ENCODE peak calls at places on chromosomes 1 and 21, in nine cellular contexts. I, R, P, Q, N, X, U, D and J are unnamed samples.

GRCh38 chr1:209768354-209768774 is 12.5 kb downstream of the TRAF3IP3 start:
- DNase-seq in Q (no peak), I (no peak), N (no peak), X (peak), U (peak), D (no peak), R (peak), P (peak), J (no peak)

GRCh38 chr1:17744666-17745563 is 10.2 kb upstream of the ACTL8 start:
- DNase-seq in I (no peak), R (no peak), X (no peak), D (no peak), P (no peak), N (no peak), Q (no peak), U (no peak), J (peak)

GRCh38 chr21:38956791-38957571 is 151.3 kb downstream of the ETS2 start:
- DNase-seq in I (no peak), R (no peak), U (no peak), P (no peak), D (peak), Q (no peak), X (no peak), N (no peak), J (no peak)

GRCh38 chr1:26321315-26322041 is 3.7 kb downstream of the CD52 start:
- DNase-seq in R (peak), U (peak), D (peak), Q (peak), I (peak), P (peak), X (peak), N (peak), J (peak)

GRCh38 chr1:158374864-158375263 is 21.2 kb downstream of the CD1E start:
- DNase-seq in N (no peak), X (no peak), R (no peak), Q (no peak), U (no peak), D (no peak), P (no peak), I (no peak), J (no peak)

GRCh38 chr1:201447911-201448871 is 20.8 kb downstream of the PHLDA3 start:
- DNase-seq in X (peak), U (peak), R (peak), N (no peak), P (peak), Q (peak), I (peak), D (peak), J (peak)

GRCh38 chr1:211541715-211542477 is 37.1 kb downstream of the SLC30A1 start:
- DNase-seq in U (no peak), R (no peak), I (peak), N (no peak), Q (no peak), D (no peak), P (peak), X (no peak), J (no peak)

GRCh38 chr1:10803971-10804820 is 7.8 kb upstream of the CASZ1 start:
- DNase-seq in I (no peak), Q (no peak), U (no peak), N (no peak), X (peak), R (no peak), P (peak), D (peak), J (no peak)

GRCh38 chr1:47547753-47548152 is 109.9 kb downstream of the FOXD2 start:
- DNase-seq in N (no peak), D (no peak), I (no peak), U (no peak), Q (no peak), R (no peak), P (no peak), X (no peak), J (no peak)

GRCh38 chr1:184972281-184973055 is 1.8 kb downstream of the NIBAN1 start:
- DNase-seq in Q (no peak), X (no peak), N (no peak), R (no peak), I (peak), U (no peak), D (no peak), P (no peak), J (no peak)

GRCh38 chr1:47388548-47389238 is 27.4 kb upstream of the FOXE3 start:
- DNase-seq in I (peak), D (no peak), N (no peak), R (peak), X (peak), U (peak), P (peak), Q (peak), J (peak)

GRCh38 chr1:47808612-47809011 is 188.6 kb downstream of the TRABD2B start:
- DNase-seq in X (no peak), P (no peak), R (no peak), U (no peak), Q (no peak), D (no peak), N (no peak), I (no peak), J (no peak)

GRCh38 chr21:43921602-43921978 is 56.6 kb downstream of the AGPAT3 start:
- DNase-seq in X (peak), U (no peak), P (peak), Q (no peak), N (no peak), R (peak), I (no peak), D (no peak), J (peak)

GRCh38 chr1:18119978-18120377 is 12.4 kb downstream of the IGSF21 start:
- DNase-seq in R (no peak), X (no peak), P (no peak), U (no peak), I (no peak), Q (no peak), N (no peak), D (no peak), J (no peak)

GRCh38 chr1:25140073-25140797 is 92.1 kb downstream of the SYF2 start:
- DNase-seq in I (peak), X (peak), P (no peak), N (no peak), U (no peak), D (peak), R (no peak), Q (no peak), J (no peak)

GRCh38 chr1:20486457-20487235 is 636 bp upstream of the CAMK2N1 start:
- DNase-seq in U (no peak), X (no peak), N (no peak), Q (peak), I (peak), P (peak), D (peak), R (no peak), J (peak)

GRCh38 chr1:39671433-39671792 is 494 bp downstream of the NT5C1A start:
- DNase-seq in Q (peak), D (no peak), I (no peak), R (no peak), U (no peak), P (peak), N (no peak), X (peak), J (peak)

GRCh38 chr1:87330201-87330953 is 1.7 kb downstream of the LMO4 start:
- DNase-seq in X (peak), P (no peak), I (peak), Q (peak), D (no peak), R (no peak), U (no peak), N (no peak), J (peak)

GRCh38 chr1:84573481-84573966 is 716 bp downstream of the CTBS start:
- DNase-seq in R (no peak), Q (no peak), D (no peak), U (peak), I (no peak), N (no peak), P (no peak), X (no peak), J (no peak)

GRCh38 chr21:16911166-16911607 is 601.7 kb upstream of the CXADR start:
- DNase-seq in N (no peak), Q (no peak), D (no peak), U (no peak), X (no peak), I (no peak), P (no peak), R (no peak), J (no peak)

GRCh38 chr1:50705041-50705440 is 255.0 kb downstream of the FAF1 start:
- DNase-seq in Q (no peak), U (no peak), R (no peak), X (no peak), I (no peak), P (no peak), N (no peak), D (no peak), J (no peak)

GRCh38 chr1:160261878-160262794 is at the start of gene DCAF8:
- DNase-seq in X (peak), I (peak), P (peak), N (peak), R (peak), D (peak), U (peak), Q (peak), J (peak)
- TF ChIP-seq CTCF in X (no peak), I (no peak), P (no peak), N (no peak), R (no peak), D (no peak), U (no peak), Q (no peak), J (no peak)

DNA sequence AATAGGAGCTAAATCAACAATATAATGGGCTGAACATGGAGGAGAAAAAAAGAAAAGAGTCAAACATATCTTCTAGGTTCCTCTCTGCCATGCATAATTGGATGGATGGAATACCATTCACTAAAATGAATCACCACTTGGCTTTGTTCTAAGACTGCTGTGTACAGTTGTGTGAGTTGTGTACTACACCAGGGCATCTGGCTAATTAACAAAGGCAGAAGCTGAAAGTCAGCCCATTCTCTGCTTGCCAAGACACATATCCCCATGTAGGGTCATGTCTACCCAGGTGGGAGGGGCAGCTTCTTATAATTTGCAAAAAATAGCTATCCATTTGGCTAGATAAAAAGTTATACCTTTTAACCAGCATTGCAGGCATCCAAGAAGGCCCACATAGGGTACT is 21.0 kb downstream of the JUN start:
- DNase-seq in D (no peak), R (no peak), I (peak), N (no peak), U (no peak), Q (no peak), P (no peak), X (no peak), J (no peak)
- TF ChIP-seq CTCF in D (no peak), R (no peak), I (no peak), N (no peak), U (no peak), Q (no peak), P (no peak), X (no peak), J (no peak)

GRCh38 chr1:222631611-222632208 is 13.8 kb downstream of the MIA3 start:
- DNase-seq in U (no peak), X (no peak), I (no peak), Q (no peak), N (no peak), P (no peak), D (no peak), R (no peak), J (no peak)

GRCh38 chr1:222632749-222633148 is 14.9 kb downstream of the MIA3 start:
- DNase-seq in U (no peak), Q (no peak), P (no peak), N (no peak), X (no peak), R (no peak), D (no peak), I (no peak), J (no peak)

GRCh38 chr1:222629921-222630535 is 12.1 kb downstream of the MIA3 start:
- DNase-seq in N (no peak), X (no peak), D (no peak), R (no peak), Q (no peak), I (peak), P (no peak), U (no peak), J (no peak)

DNA sequence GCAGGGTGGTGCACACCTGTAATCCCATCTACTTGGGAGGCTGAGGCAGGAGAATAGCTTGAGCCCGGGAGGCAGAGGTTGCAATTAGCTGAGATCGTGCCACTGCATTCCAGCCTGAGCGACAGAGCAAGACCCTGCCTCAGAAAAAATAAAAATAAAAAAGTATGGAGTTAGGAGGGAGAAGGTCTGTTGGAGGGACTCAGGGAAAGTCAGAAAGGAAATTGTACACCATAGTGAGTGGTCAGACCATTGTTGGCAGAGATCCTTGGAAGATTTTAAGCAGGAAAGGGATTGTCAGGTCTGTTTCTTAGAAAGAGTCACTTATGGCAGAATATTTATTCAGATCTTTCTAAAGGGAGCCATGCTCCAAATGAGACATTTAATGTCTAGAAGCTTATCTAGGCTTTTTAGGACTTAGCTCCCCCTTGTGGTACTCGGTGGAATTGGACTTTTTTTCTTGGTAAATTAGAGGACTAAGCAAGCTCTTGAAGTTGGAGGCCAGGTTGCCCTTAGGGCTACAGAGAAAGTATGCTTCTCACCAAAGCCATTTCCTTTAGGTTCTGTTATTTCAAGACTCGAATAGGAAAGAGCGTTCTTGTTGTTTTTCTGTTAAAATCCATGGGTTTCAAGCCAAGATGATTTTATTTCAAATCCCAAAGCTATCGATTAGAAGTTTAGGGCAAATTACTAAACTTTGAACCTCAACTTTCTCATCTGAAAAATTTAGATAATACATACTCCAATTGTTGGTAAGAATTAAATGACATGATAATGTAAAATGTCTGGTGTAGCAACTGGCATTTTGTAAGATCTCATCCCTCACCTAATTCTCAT is 16.5 kb downstream of the MIA3 start:
- DNase-seq in N (no peak), R (no peak), I (peak), Q (peak), U (peak), D (no peak), X (peak), P (no peak), J (peak)
- TF ChIP-seq CTCF in N (peak), R (peak), I (peak), Q (peak), U (peak), D (peak), X (peak), P (peak), J (peak)

GRCh38 chr1:32200226-32201010 is at the start of gene CCDC28B:
- DNase-seq in I (peak), U (peak), N (no peak), Q (peak), R (peak), D (peak), X (peak), P (peak), J (peak)

GRCh38 chr1:32199717-32200072 is 700 bp upstream of the CCDC28B start:
- DNase-seq in I (no peak), R (no peak), U (no peak), P (peak), Q (no peak), N (no peak), D (no peak), X (no peak), J (no peak)

GRCh38 chr1:32199043-32199716 is 1.2 kb upstream of the CCDC28B start:
- DNase-seq in Q (no peak), P (peak), R (no peak), U (no peak), N (no peak), X (no peak), D (no peak), I (no peak), J (no peak)

GRCh38 chr1:32198237-32199042 is 2.0 kb upstream of the CCDC28B start:
- DNase-seq in I (no peak), P (peak), X (no peak), D (no peak), R (no peak), U (no peak), N (no peak), Q (no peak), J (no peak)

DNA sequence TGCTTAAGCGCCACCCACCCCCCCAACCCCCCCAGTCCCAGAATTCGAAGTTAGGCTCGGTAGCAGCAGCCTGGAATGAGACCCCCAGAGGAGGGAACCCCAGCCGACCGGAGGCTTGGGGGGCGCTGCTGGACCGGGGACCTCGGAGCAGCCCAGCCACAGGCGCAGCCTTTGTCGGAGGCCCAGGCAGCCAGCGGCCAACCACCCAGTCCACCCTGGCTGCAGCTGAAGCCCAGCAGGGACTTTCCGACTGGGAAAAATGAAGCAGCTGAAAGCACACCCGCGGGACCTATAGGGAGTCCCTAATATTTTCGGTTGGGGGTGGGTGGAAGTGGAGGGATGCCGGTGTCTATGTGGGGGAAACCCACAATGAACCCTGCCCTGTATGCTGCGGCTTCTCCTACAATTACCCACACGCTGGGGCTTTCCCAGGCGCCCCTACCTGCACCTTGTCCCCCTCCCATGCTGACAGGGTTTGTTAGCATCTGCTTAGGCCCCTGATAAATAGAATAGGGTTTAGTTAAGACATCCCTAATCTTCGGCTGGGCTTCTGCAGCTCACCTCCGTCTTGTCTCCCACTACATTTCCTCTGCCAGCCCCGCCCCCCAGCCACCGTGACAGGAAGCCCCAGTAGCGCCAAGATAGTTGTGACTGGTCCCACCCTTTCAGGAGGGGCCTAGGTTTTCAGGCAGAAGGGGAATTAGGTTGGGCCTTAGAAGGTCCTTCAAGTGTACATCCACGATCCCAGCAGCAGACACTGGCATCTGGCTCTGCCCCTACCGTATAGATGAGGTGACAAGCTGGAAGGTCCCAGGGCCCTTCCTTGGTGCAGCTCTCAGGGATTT is 838 bp downstream of the CCDC28B start:
- DNase-seq in N (peak), Q (peak), R (peak), P (peak), I (peak), D (peak), U (peak), X (peak), J (peak)
- TF ChIP-seq CTCF in N (no peak), Q (no peak), R (no peak), P (no peak), I (peak), D (no peak), U (peak), X (no peak), J (peak)